ENCODE peak calls at places on chromosomes 4 and X, in five cellular contexts. One of them, this sample, is unnamed.

GRCh38 chrX:65488496-65488895 is 46.1 kb downstream of the LAS1L start:
- DNase-seq in neuronal stem cell: no peak
- DNase-seq in mesenchymal stem cell: peak
- DNase-seq in mesendoderm: peak
- DNase-seq in H9: no peak
- DNase-seq in this sample: peak

GRCh38 chrX:136650811-136651210 is 2.9 kb downstream of the CD40LG start:
- DNase-seq in neuronal stem cell: no peak
- DNase-seq in mesenchymal stem cell: no peak
- DNase-seq in mesendoderm: no peak
- DNase-seq in H9: no peak
- DNase-seq in this sample: no peak

GRCh38 chr4:87219648-87220093 is 747 bp downstream of the KLHL8 start:
- DNase-seq in neuronal stem cell: no peak
- DNase-seq in mesenchymal stem cell: peak
- DNase-seq in mesendoderm: peak
- DNase-seq in H9: peak
- DNase-seq in this sample: peak

GRCh38 chr4:137700072-137700471 is 167.8 kb upstream of the PCDH18 start:
- DNase-seq in neuronal stem cell: no peak
- DNase-seq in mesenchymal stem cell: no peak
- DNase-seq in mesendoderm: no peak
- DNase-seq in H9: no peak
- DNase-seq in this sample: no peak

GRCh38 chrX:18210470-18210869 is 10.2 kb downstream of the BEND2 start:
- DNase-seq in neuronal stem cell: no peak
- DNase-seq in mesenchymal stem cell: no peak
- DNase-seq in mesendoderm: peak
- DNase-seq in H9: no peak
- DNase-seq in this sample: no peak

GRCh38 chr4:182022899-182023298 is 220.3 kb upstream of the TENM3 start:
- DNase-seq in neuronal stem cell: no peak
- DNase-seq in mesenchymal stem cell: no peak
- DNase-seq in mesendoderm: no peak
- DNase-seq in H9: no peak
- DNase-seq in this sample: no peak

GRCh38 chr4:156972370-156972980 is 876 bp upstream of the PDGFC start:
- DNase-seq in neuronal stem cell: no peak
- DNase-seq in mesenchymal stem cell: peak
- DNase-seq in mesendoderm: no peak
- DNase-seq in H9: no peak
- DNase-seq in this sample: peak

GRCh38 chr4:36771411-36772153 is 473.0 kb upstream of the NWD2 start:
- DNase-seq in neuronal stem cell: no peak
- DNase-seq in mesenchymal stem cell: no peak
- DNase-seq in mesendoderm: no peak
- DNase-seq in H9: no peak
- DNase-seq in this sample: no peak

GRCh38 chr4:99811850-99812249 is 4.8 kb upstream of the DAPP1 start:
- DNase-seq in neuronal stem cell: no peak
- DNase-seq in mesenchymal stem cell: peak
- DNase-seq in mesendoderm: peak
- DNase-seq in H9: no peak
- DNase-seq in this sample: no peak

GRCh38 chrX:49273181-49273727 is 3.7 kb downstream of the PPP1R3F start:
- DNase-seq in neuronal stem cell: no peak
- DNase-seq in mesenchymal stem cell: no peak
- DNase-seq in mesendoderm: no peak
- DNase-seq in H9: no peak
- DNase-seq in this sample: no peak

GRCh38 chr4:65623509-65623908 is 46.8 kb downstream of the EPHA5 start:
- DNase-seq in neuronal stem cell: no peak
- DNase-seq in mesenchymal stem cell: peak
- DNase-seq in mesendoderm: no peak
- DNase-seq in H9: no peak
- DNase-seq in this sample: no peak

GRCh38 chr4:14264437-14264836 is 636.9 kb upstream of the BOD1L1 start:
- DNase-seq in neuronal stem cell: no peak
- DNase-seq in mesenchymal stem cell: no peak
- DNase-seq in mesendoderm: peak
- DNase-seq in H9: peak
- DNase-seq in this sample: no peak

GRCh38 chr4:151807220-151807619 is 46.4 kb upstream of the GATB start:
- DNase-seq in neuronal stem cell: no peak
- DNase-seq in mesenchymal stem cell: no peak
- DNase-seq in mesendoderm: no peak
- DNase-seq in H9: no peak
- DNase-seq in this sample: no peak

GRCh38 chr4:88333741-88334405 is 44.8 kb upstream of the HERC6 start:
- DNase-seq in neuronal stem cell: no peak
- DNase-seq in mesenchymal stem cell: peak
- DNase-seq in mesendoderm: no peak
- DNase-seq in H9: no peak
- DNase-seq in this sample: no peak

GRCh38 chrX:117834076-117834475 is 282.5 kb downstream of the KLHL13 start:
- DNase-seq in neuronal stem cell: no peak
- DNase-seq in mesenchymal stem cell: no peak
- DNase-seq in mesendoderm: no peak
- DNase-seq in H9: no peak
- DNase-seq in this sample: no peak

GRCh38 chr4:16608123-16608522 is 290.3 kb downstream of the LDB2 start:
- DNase-seq in neuronal stem cell: no peak
- DNase-seq in mesenchymal stem cell: no peak
- DNase-seq in mesendoderm: peak
- DNase-seq in H9: no peak
- DNase-seq in this sample: no peak

GRCh38 chr4:18014269-18014668 is 7.3 kb downstream of the LCORL start:
- DNase-seq in neuronal stem cell: no peak
- DNase-seq in mesenchymal stem cell: no peak
- DNase-seq in mesendoderm: no peak
- DNase-seq in H9: no peak
- DNase-seq in this sample: no peak

GRCh38 chr4:69830529-69831269 is 29.2 kb downstream of the SULT1E1 start:
- DNase-seq in neuronal stem cell: no peak
- DNase-seq in mesenchymal stem cell: no peak
- DNase-seq in mesendoderm: peak
- DNase-seq in H9: peak
- DNase-seq in this sample: peak

GRCh38 chr4:8501781-8502180 is 61.2 kb downstream of the TRMT44 start:
- DNase-seq in neuronal stem cell: no peak
- DNase-seq in mesenchymal stem cell: no peak
- DNase-seq in mesendoderm: no peak
- DNase-seq in H9: no peak
- DNase-seq in this sample: no peak

GRCh38 chrX:120429776-120430535 is 39.1 kb downstream of the LAMP2 start:
- DNase-seq in neuronal stem cell: no peak
- DNase-seq in mesenchymal stem cell: no peak
- DNase-seq in mesendoderm: no peak
- DNase-seq in H9: no peak
- DNase-seq in this sample: no peak

DNA sequence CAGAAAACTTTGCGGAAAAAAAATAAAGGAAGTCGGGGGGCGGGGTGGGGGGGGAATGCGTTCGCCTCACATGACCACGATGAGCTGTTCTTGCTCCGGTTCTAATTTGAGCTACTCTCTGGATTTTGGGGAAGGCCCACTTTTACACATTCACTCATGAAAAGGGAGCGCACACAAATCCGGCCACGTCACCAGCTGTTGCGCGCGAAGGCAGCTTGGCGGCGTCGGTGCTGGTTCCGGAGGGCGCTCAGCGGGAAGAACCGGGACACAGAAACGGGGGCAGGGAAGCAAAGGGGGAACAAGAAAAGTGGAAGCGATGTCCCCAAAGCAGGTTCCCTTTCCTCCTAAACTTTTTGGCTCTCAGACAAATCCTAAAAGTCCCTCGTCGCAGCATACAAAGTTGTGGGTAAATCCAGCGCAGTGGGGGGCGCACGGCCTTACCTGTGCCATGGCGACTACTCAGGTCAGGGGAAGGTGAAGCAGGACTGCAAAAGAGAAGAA is 590 bp downstream of the ANXA5 start:
- DNase-seq in neuronal stem cell: no peak
- DNase-seq in mesenchymal stem cell: peak
- DNase-seq in mesendoderm: peak
- DNase-seq in H9: no peak
- DNase-seq in this sample: peak
- H3K23ac ChIP-seq in neuronal stem cell: no peak
- H3K23ac ChIP-seq in mesenchymal stem cell: peak
- H3K23ac ChIP-seq in mesendoderm: no peak
- H3K23ac ChIP-seq in H9: no peak
- H3K23ac ChIP-seq in this sample: no peak

GRCh38 chr4:186248643-186249042 is 17.3 kb upstream of the F11 start:
- DNase-seq in neuronal stem cell: no peak
- DNase-seq in mesenchymal stem cell: no peak
- DNase-seq in mesendoderm: peak
- DNase-seq in H9: no peak
- DNase-seq in this sample: no peak
- H2BK120ac ChIP-seq in neuronal stem cell: no peak
- H2BK120ac ChIP-seq in mesenchymal stem cell: no peak
- H2BK120ac ChIP-seq in mesendoderm: no peak
- H2BK120ac ChIP-seq in H9: no peak
- H2BK120ac ChIP-seq in this sample: no peak

DNA sequence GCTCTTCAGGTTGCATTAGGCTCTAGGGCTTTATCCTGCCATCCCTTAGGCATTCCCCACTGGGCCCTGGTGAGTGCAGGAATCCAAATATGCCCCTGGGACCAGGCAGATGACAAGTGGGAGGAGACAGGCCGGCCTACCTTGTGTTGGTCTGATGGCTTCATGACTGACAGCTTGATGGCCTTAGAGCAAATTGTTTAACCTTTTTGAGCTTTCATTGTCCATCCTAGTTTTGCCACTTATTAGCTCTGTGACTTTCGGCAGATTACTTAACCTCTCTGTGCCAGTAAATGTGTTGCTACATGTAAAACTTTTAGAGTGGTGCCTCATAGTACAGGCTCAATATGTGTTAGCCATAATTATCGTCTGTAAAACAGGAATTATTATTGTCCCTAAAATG is 4.4 kb downstream of the KIT start:
- DNase-seq in neuronal stem cell: no peak
- DNase-seq in mesenchymal stem cell: no peak
- DNase-seq in mesendoderm: no peak
- DNase-seq in H9: no peak
- DNase-seq in this sample: peak
- H3K23ac ChIP-seq in neuronal stem cell: no peak
- H3K23ac ChIP-seq in mesenchymal stem cell: no peak
- H3K23ac ChIP-seq in mesendoderm: no peak
- H3K23ac ChIP-seq in H9: no peak
- H3K23ac ChIP-seq in this sample: no peak

GRCh38 chrX:40734956-40735317 is 405 bp downstream of the MED14 start:
- DNase-seq in neuronal stem cell: no peak
- DNase-seq in mesenchymal stem cell: peak
- DNase-seq in mesendoderm: no peak
- DNase-seq in H9: no peak
- DNase-seq in this sample: no peak

GRCh38 chrX:40736170-40736505 is 796 bp upstream of the MED14 start:
- DNase-seq in neuronal stem cell: no peak
- DNase-seq in mesenchymal stem cell: no peak
- DNase-seq in mesendoderm: peak
- DNase-seq in H9: no peak
- DNase-seq in this sample: no peak

GRCh38 chrX:40733691-40734090 is 1.7 kb downstream of the MED14 start:
- DNase-seq in neuronal stem cell: no peak
- DNase-seq in mesenchymal stem cell: peak
- DNase-seq in mesendoderm: peak
- DNase-seq in H9: no peak
- DNase-seq in this sample: no peak

GRCh38 chrX:40729923-40730584 is 5.3 kb downstream of the MED14 start:
- DNase-seq in neuronal stem cell: no peak
- DNase-seq in mesenchymal stem cell: no peak
- DNase-seq in mesendoderm: no peak
- DNase-seq in H9: no peak
- DNase-seq in this sample: no peak

GRCh38 chrX:40735318-40736169 is at the start of gene MED14:
- DNase-seq in neuronal stem cell: peak
- DNase-seq in mesenchymal stem cell: peak
- DNase-seq in mesendoderm: peak
- DNase-seq in H9: peak
- DNase-seq in this sample: peak
- H2BK120ac ChIP-seq in neuronal stem cell: no peak
- H2BK120ac ChIP-seq in mesenchymal stem cell: peak
- H2BK120ac ChIP-seq in mesendoderm: no peak
- H2BK120ac ChIP-seq in H9: no peak
- H2BK120ac ChIP-seq in this sample: peak

DNA sequence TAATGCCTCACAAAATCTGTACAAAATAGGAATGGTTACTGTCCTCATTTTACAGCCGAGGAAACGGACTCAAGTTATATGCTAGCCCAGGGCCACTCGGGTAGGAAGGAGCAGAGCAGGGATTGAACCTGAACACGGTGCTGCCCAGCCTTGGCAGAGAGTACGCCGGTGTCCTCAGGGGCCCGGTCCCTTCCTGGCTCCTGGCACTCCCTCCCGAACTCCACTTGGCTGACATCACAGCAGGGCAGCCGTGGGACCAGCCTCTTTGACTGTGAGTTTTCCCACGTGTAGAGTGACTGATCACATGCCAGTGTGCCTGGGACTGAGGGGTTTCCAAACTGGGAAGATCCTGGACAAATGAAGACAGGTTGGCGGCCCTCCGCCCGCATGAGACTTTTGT is 23.7 kb downstream of the MAN2B2 start:
- DNase-seq in neuronal stem cell: no peak
- DNase-seq in mesenchymal stem cell: no peak
- DNase-seq in mesendoderm: no peak
- DNase-seq in H9: no peak
- DNase-seq in this sample: no peak
- H3K23ac ChIP-seq in neuronal stem cell: no peak
- H3K23ac ChIP-seq in mesenchymal stem cell: no peak
- H3K23ac ChIP-seq in mesendoderm: no peak
- H3K23ac ChIP-seq in H9: no peak
- H3K23ac ChIP-seq in this sample: no peak

GRCh38 chr4:66949424-66949823 is 595.9 kb downstream of the CENPC start:
- DNase-seq in neuronal stem cell: no peak
- DNase-seq in mesenchymal stem cell: no peak
- DNase-seq in mesendoderm: no peak
- DNase-seq in H9: no peak
- DNase-seq in this sample: peak

GRCh38 chr4:66943117-66943516 is 602.2 kb downstream of the CENPC start:
- DNase-seq in neuronal stem cell: no peak
- DNase-seq in mesenchymal stem cell: no peak
- DNase-seq in mesendoderm: no peak
- DNase-seq in H9: no peak
- DNase-seq in this sample: no peak

DNA sequence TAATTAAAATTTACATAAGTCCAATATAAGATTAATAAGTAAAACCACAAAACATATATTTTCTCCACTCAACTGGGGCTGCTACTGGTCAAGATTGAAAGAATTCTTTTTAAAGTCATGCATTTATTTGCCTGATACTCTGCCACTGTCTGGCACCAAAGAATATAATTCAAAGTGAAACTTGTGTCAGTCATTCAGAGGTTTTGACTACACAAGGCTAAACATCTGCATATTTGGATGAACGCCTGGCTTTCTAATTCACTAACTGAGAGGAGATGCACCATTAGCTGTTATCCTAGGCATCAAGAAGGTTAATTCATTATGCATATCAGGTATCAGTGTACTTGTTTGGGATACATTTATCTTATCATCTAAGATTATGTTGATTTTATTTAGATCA is 598.5 kb downstream of the CENPC start:
- DNase-seq in neuronal stem cell: no peak
- DNase-seq in mesenchymal stem cell: no peak
- DNase-seq in mesendoderm: no peak
- DNase-seq in H9: no peak
- DNase-seq in this sample: no peak
- H2BK120ac ChIP-seq in neuronal stem cell: no peak
- H2BK120ac ChIP-seq in mesenchymal stem cell: no peak
- H2BK120ac ChIP-seq in mesendoderm: no peak
- H2BK120ac ChIP-seq in H9: no peak
- H2BK120ac ChIP-seq in this sample: no peak

GRCh38 chrX:9466711-9467110 is 1.9 kb downstream of the TBL1X start:
- DNase-seq in neuronal stem cell: no peak
- DNase-seq in mesenchymal stem cell: no peak
- DNase-seq in mesendoderm: no peak
- DNase-seq in H9: no peak
- DNase-seq in this sample: no peak
- H3K23ac ChIP-seq in neuronal stem cell: no peak
- H3K23ac ChIP-seq in mesenchymal stem cell: no peak
- H3K23ac ChIP-seq in mesendoderm: no peak
- H3K23ac ChIP-seq in H9: no peak
- H3K23ac ChIP-seq in this sample: no peak

This sample was measured in trophoblast cell.